ENCODE peak calls at places on chromosomes 3 and 15, in six cellular contexts. B, D, Q, W, A and C are unnamed samples.

GRCh38 chr3:49714728-49715550 is 4.5 kb downstream of the AMIGO3 start:
- DNase-seq in Q (no peak), A (peak), W (peak), D (no peak), B (no peak), C (no peak)

GRCh38 chr3:11532865-11533490 is 110.7 kb downstream of the VGLL4 start:
- DNase-seq in Q (peak), A (no peak), D (no peak), B (no peak), W (no peak), C (no peak)

GRCh38 chr3:51966016-51966415 is 1.2 kb downstream of the PCBP4 start:
- DNase-seq in W (no peak), A (no peak), D (no peak), B (no peak), Q (no peak), C (no peak)

GRCh38 chr15:92205255-92205739 is 188.4 kb upstream of the ST8SIA2 start:
- DNase-seq in D (no peak), W (peak), A (peak), B (no peak), Q (no peak), C (no peak)

GRCh38 chr3:73508330-73508954 is 116.3 kb downstream of the PDZRN3 start:
- DNase-seq in B (peak), W (peak), D (peak), A (no peak), Q (peak), C (peak)

GRCh38 chr3:145906755-145907154 is 254.2 kb downstream of the PLOD2 start:
- DNase-seq in D (no peak), A (no peak), W (no peak), Q (no peak), B (no peak), C (no peak)

GRCh38 chr3:19432679-19433078 is 284.4 kb downstream of the KCNH8 start:
- DNase-seq in A (no peak), B (no peak), Q (no peak), W (no peak), D (no peak), C (no peak)

GRCh38 chr15:57476533-57476975 is 100.2 kb downstream of the CGNL1 start:
- DNase-seq in B (peak), Q (peak), D (no peak), W (no peak), A (no peak), C (no peak)

GRCh38 chr15:42427429-42428223 is 63.3 kb downstream of the ZNF106 start:
- DNase-seq in B (no peak), D (no peak), Q (peak), W (no peak), A (no peak), C (no peak)

GRCh38 chr3:164779816-164780215 is 298.5 kb downstream of the SI start:
- DNase-seq in B (peak), A (no peak), D (no peak), W (no peak), Q (no peak), C (no peak)

GRCh38 chr15:28996953-28997352 is 111.2 kb downstream of the APBA2 start:
- DNase-seq in W (no peak), A (no peak), D (no peak), Q (no peak), B (no peak), C (no peak)

GRCh38 chr3:43005253-43005652 is 26.1 kb downstream of the GASK1A start:
- DNase-seq in Q (no peak), D (no peak), A (no peak), B (no peak), W (no peak), C (no peak)

GRCh38 chr3:48406443-48407431 is 23.1 kb downstream of the PLXNB1 start:
- DNase-seq in B (no peak), W (no peak), Q (no peak), A (no peak), D (no peak), C (no peak)

GRCh38 chr3:111335512-111335911 is 206.5 kb upstream of the CD96 start:
- DNase-seq in D (no peak), A (no peak), Q (no peak), B (no peak), W (no peak), C (no peak)

GRCh38 chr3:182621435-182622240 is 171.7 kb upstream of the ATP11B start:
- DNase-seq in D (no peak), A (no peak), W (no peak), B (no peak), Q (no peak), C (no peak)

GRCh38 chr3:185188816-185189215 is 36.0 kb upstream of the C3orf70 start:
- DNase-seq in A (no peak), Q (no peak), D (no peak), W (no peak), B (no peak), C (no peak)

GRCh38 chr3:192077795-192078497 is 617.0 kb downstream of the PYDC2 start:
- DNase-seq in W (no peak), Q (no peak), D (no peak), B (no peak), A (no peak), C (no peak)

GRCh38 chr3:195907730-195908438 is 467 bp downstream of the TNK2 start:
- DNase-seq in W (no peak), B (peak), D (no peak), Q (no peak), A (no peak), C (peak)

GRCh38 chr3:43641306-43642114 is 19.7 kb upstream of the ANO10 start:
- DNase-seq in D (no peak), Q (peak), B (no peak), A (no peak), W (no peak), C (no peak)

GRCh38 chr3:56355570-56356185 is 112.6 kb downstream of the ERC2 start:
- DNase-seq in W (no peak), B (peak), A (no peak), D (no peak), Q (no peak), C (no peak)

GRCh38 chr15:99976811-99977271 is 243.6 kb upstream of the LYSMD4 start:
- DNase-seq in A (no peak), Q (peak), B (peak), W (no peak), D (no peak), C (peak)

GRCh38 chr3:13173186-13173585 is 100.0 kb upstream of the IQSEC1 start:
- DNase-seq in D (no peak), W (no peak), A (no peak), B (no peak), Q (no peak), C (no peak)

GRCh38 chr15:60889006-60889405 is 340.1 kb downstream of the RORA start:
- DNase-seq in B (no peak), Q (no peak), W (no peak), A (no peak), D (no peak), C (no peak)

GRCh38 chr3:69541059-69541471 is 155.2 kb upstream of the FRMD4B start:
- DNase-seq in D (peak), A (peak), W (peak), B (no peak), Q (no peak), C (peak)

GRCh38 chr15:80490431-80490990 is 86.3 kb downstream of the ARNT2 start:
- DNase-seq in Q (no peak), A (no peak), B (no peak), W (no peak), D (no peak), C (no peak)

GRCh38 chr15:49196856-49197255 is 26.8 kb downstream of the GALK2 start:
- DNase-seq in B (no peak), D (no peak), A (no peak), W (no peak), Q (no peak), C (no peak)

GRCh38 chr3:117997201-117998049 is 1037.2 kb downstream of the IGSF11 start:
- DNase-seq in W (peak), D (peak), Q (peak), A (peak), B (peak), C (peak)

GRCh38 chr3:189983612-189984011 is 137.1 kb downstream of the P3H2 start:
- DNase-seq in D (no peak), Q (no peak), A (no peak), B (no peak), W (no peak), C (no peak)

GRCh38 chr3:89289791-89290190 is 182.4 kb downstream of the EPHA3 start:
- DNase-seq in B (no peak), A (no peak), D (no peak), W (no peak), Q (no peak), C (no peak)

GRCh38 chr3:122957707-122958210 is 69.8 kb downstream of the SEMA5B start:
- DNase-seq in B (no peak), A (no peak), D (no peak), Q (no peak), W (no peak), C (no peak)

GRCh38 chr15:66294157-66294931 is 976 bp downstream of the DIS3L start:
- DNase-seq in D (peak), W (peak), A (no peak), B (peak), Q (peak), C (peak)

GRCh38 chr3:123861081-123861836 is 22.9 kb downstream of the MYLK start:
- DNase-seq in B (no peak), A (no peak), Q (no peak), D (no peak), W (no peak), C (peak)

GRCh38 chr3:177262396-177262795 is 65.1 kb upstream of the TBL1XR1 start:
- DNase-seq in Q (peak), A (no peak), D (no peak), B (peak), W (peak), C (no peak)

GRCh38 chr3:67329358-67329757 is 325.1 kb downstream of the SUCLG2 start:
- DNase-seq in D (no peak), A (no peak), Q (no peak), B (no peak), W (no peak), C (no peak)

GRCh38 chr3:194816748-194817591 is 131.3 kb downstream of the FAM43A start:
- DNase-seq in B (no peak), Q (no peak), W (no peak), A (no peak), D (no peak), C (no peak)

GRCh38 chr3:116034071-116034470 is 410.8 kb downstream of the GAP43 start:
- DNase-seq in W (no peak), B (no peak), A (no peak), D (no peak), Q (no peak), C (no peak)

GRCh38 chr3:31831526-31832034 is 149.5 kb downstream of the OSBPL10 start:
- DNase-seq in W (no peak), B (no peak), D (no peak), Q (no peak), A (no peak), C (peak)

GRCh38 chr3:54999159-54999558 is 71.3 kb upstream of the LRTM1 start:
- DNase-seq in W (peak), B (peak), A (no peak), D (peak), Q (peak), C (peak)

DNA sequence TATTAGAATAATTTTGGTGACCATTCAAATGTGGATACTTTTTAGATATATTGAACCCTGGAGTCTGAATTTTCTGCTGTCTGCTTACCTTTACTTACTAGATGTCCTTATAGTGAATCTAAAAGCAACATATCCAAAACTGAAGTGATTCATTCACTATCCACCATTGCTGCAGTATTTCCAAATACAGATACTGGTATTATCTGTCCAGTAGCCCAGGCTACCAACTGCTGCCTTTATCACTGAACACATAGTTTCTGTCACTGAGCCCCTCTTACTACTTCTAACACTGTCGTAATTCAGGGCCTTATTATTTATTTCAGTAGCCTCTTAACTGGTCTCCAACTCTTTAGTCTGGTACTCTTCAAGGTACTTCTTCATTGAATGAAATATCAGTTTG is 49.2 kb downstream of the SLMAP start:
- DNase-seq in D (no peak), A (no peak), W (no peak), Q (no peak), B (no peak), C (no peak)
- H3K4me2 ChIP-seq in D (no peak), A (no peak), W (no peak), Q (no peak), B (no peak), C (no peak)

GRCh38 chr3:172181936-172182708 is 142.7 kb downstream of the FNDC3B start:
- DNase-seq in Q (peak), W (no peak), A (no peak), D (no peak), B (peak), C (no peak)
- H3K14ac ChIP-seq in Q (peak), W (no peak), A (no peak), D (no peak), B (no peak), C (no peak)

GRCh38 chr15:34039180-34039486 is at the start of gene AVEN:
- DNase-seq in Q (no peak), D (no peak), W (no peak), A (no peak), B (no peak), C (no peak)
- H3K4me2 ChIP-seq in Q (peak), D (peak), W (peak), A (peak), B (peak), C (peak)

DNA sequence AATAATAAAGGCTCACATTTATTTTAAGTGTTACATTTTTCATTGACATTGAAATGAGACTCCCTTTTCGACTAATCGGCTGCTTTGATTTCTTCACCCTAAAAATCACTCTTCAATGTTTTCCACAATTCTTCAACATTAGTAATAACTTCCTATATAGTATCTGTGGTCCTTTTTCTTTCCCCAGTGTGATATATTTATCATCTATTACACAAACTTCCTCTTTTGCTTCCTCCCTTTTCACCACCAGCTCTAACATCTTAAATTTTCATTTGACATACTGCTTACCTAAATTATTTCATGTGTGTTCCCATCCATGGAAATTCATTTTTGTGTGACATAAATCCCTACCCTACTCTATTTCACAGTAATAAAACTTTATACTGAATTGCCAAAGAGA is 244.4 kb downstream of the TIGIT start:
- DNase-seq in D (no peak), Q (no peak), W (no peak), B (no peak), A (no peak), C (no peak)
- H3K14ac ChIP-seq in D (no peak), Q (no peak), W (no peak), B (no peak), A (no peak), C (no peak)

GRCh38 chr3:152320201-152320617 is 51.5 kb downstream of the MBNL1 start:
- DNase-seq in D (no peak), Q (peak), A (no peak), B (peak), W (no peak), C (no peak)
- H3K4me2 ChIP-seq in D (no peak), Q (no peak), A (no peak), B (no peak), W (no peak), C (no peak)

GRCh38 chr3:138184994-138185393 is 2.1 kb upstream of the ARMC8 start:
- DNase-seq in D (no peak), A (no peak), W (no peak), Q (peak), B (peak), C (peak)

GRCh38 chr3:138187296-138188012 is at the start of gene ARMC8:
- DNase-seq in A (peak), D (peak), Q (no peak), W (no peak), B (peak), C (peak)

GRCh38 chr3:138188013-138188352 is 882 bp downstream of the ARMC8 start:
- DNase-seq in W (no peak), D (no peak), Q (peak), B (peak), A (no peak), C (no peak)

GRCh38 chr3:138186803-138187295 is 252 bp upstream of the ARMC8 start:
- DNase-seq in A (no peak), W (peak), D (no peak), Q (peak), B (no peak), C (no peak)

GRCh38 chr3:138186216-138186615 is 885 bp upstream of the ARMC8 start:
- DNase-seq in B (no peak), W (no peak), D (peak), A (no peak), Q (no peak), C (peak)
- H3K14ac ChIP-seq in B (no peak), W (no peak), D (no peak), A (no peak), Q (no peak), C (no peak)